ENCODE peak calls at places on chromosomes 4 and X, in seven cellular contexts. One of them, this sample, is unnamed.

GRCh38 chr4:149951501-149951900 is 126.7 kb upstream of the DCLK2 start:
- DNase-seq in endothelial cell: no peak
- DNase-seq in Calu3: no peak
- DNase-seq in nephron progenitor cell: no peak
- DNase-seq in activated CD8-positive, alpha-beta T cell treated with anti-CD3 and anti-CD28 coated beads for 36 hours: no peak
- DNase-seq in A549: no peak
- DNase-seq in HFF-Myc: no peak
- DNase-seq in this sample: no peak

GRCh38 chr4:165464338-165464737 is 85.5 kb downstream of the CPE start:
- DNase-seq in endothelial cell: no peak
- DNase-seq in nephron progenitor cell: no peak
- DNase-seq in A549: no peak
- DNase-seq in Calu3: no peak
- DNase-seq in activated CD8-positive, alpha-beta T cell treated with anti-CD3 and anti-CD28 coated beads for 36 hours: no peak
- DNase-seq in HFF-Myc: no peak
- DNase-seq in this sample: no peak

GRCh38 chr4:73853246-73853704 is at the start of gene PF4V1:
- DNase-seq in activated CD8-positive, alpha-beta T cell treated with anti-CD3 and anti-CD28 coated beads for 36 hours: no peak
- DNase-seq in A549: no peak
- DNase-seq in Calu3: no peak
- DNase-seq in HFF-Myc: no peak
- DNase-seq in endothelial cell: no peak
- DNase-seq in nephron progenitor cell: peak
- DNase-seq in this sample: no peak

GRCh38 chr4:52861879-52862604 is at the start of gene RASL11B:
- DNase-seq in A549: peak
- DNase-seq in HFF-Myc: no peak
- DNase-seq in Calu3: peak
- DNase-seq in endothelial cell: peak
- DNase-seq in nephron progenitor cell: peak
- DNase-seq in activated CD8-positive, alpha-beta T cell treated with anti-CD3 and anti-CD28 coated beads for 36 hours: peak
- DNase-seq in this sample: peak

GRCh38 chr4:124980276-124980752 is 267.8 kb upstream of the ANKRD50 start:
- DNase-seq in activated CD8-positive, alpha-beta T cell treated with anti-CD3 and anti-CD28 coated beads for 36 hours: no peak
- DNase-seq in nephron progenitor cell: no peak
- DNase-seq in endothelial cell: no peak
- DNase-seq in HFF-Myc: no peak
- DNase-seq in A549: no peak
- DNase-seq in Calu3: no peak
- DNase-seq in this sample: no peak

GRCh38 chr4:146192060-146192459 is 16.5 kb downstream of the LSM6 start:
- DNase-seq in endothelial cell: no peak
- DNase-seq in Calu3: no peak
- DNase-seq in A549: peak
- DNase-seq in HFF-Myc: no peak
- DNase-seq in nephron progenitor cell: no peak
- DNase-seq in activated CD8-positive, alpha-beta T cell treated with anti-CD3 and anti-CD28 coated beads for 36 hours: no peak
- DNase-seq in this sample: no peak

GRCh38 chrX:14865201-14865600 is 7.7 kb downstream of the FANCB start:
- DNase-seq in Calu3: no peak
- DNase-seq in endothelial cell: no peak
- DNase-seq in nephron progenitor cell: no peak
- DNase-seq in HFF-Myc: no peak
- DNase-seq in activated CD8-positive, alpha-beta T cell treated with anti-CD3 and anti-CD28 coated beads for 36 hours: no peak
- DNase-seq in A549: no peak
- DNase-seq in this sample: no peak

GRCh38 chr4:6402566-6403399 is 69.6 kb downstream of the PPP2R2C start:
- DNase-seq in HFF-Myc: no peak
- DNase-seq in nephron progenitor cell: no peak
- DNase-seq in Calu3: no peak
- DNase-seq in A549: no peak
- DNase-seq in endothelial cell: no peak
- DNase-seq in activated CD8-positive, alpha-beta T cell treated with anti-CD3 and anti-CD28 coated beads for 36 hours: no peak
- DNase-seq in this sample: no peak

GRCh38 chr4:40183615-40184411 is 13.0 kb upstream of the RHOH start:
- DNase-seq in nephron progenitor cell: no peak
- DNase-seq in endothelial cell: no peak
- DNase-seq in HFF-Myc: no peak
- DNase-seq in Calu3: no peak
- DNase-seq in activated CD8-positive, alpha-beta T cell treated with anti-CD3 and anti-CD28 coated beads for 36 hours: no peak
- DNase-seq in A549: no peak
- DNase-seq in this sample: no peak

GRCh38 chrX:10726647-10727046 is 106.3 kb upstream of the MID1 start:
- DNase-seq in HFF-Myc: no peak
- DNase-seq in endothelial cell: no peak
- DNase-seq in Calu3: no peak
- DNase-seq in A549: no peak
- DNase-seq in activated CD8-positive, alpha-beta T cell treated with anti-CD3 and anti-CD28 coated beads for 36 hours: no peak
- DNase-seq in nephron progenitor cell: no peak
- DNase-seq in this sample: no peak

GRCh38 chrX:76279007-76279406 is 106.1 kb downstream of the PBDC1 start:
- DNase-seq in HFF-Myc: peak
- DNase-seq in nephron progenitor cell: peak
- DNase-seq in activated CD8-positive, alpha-beta T cell treated with anti-CD3 and anti-CD28 coated beads for 36 hours: peak
- DNase-seq in endothelial cell: peak
- DNase-seq in Calu3: peak
- DNase-seq in A549: peak
- DNase-seq in this sample: no peak

GRCh38 chr4:176957353-176958118 is 164.8 kb upstream of the VEGFC start:
- DNase-seq in A549: no peak
- DNase-seq in Calu3: no peak
- DNase-seq in nephron progenitor cell: no peak
- DNase-seq in activated CD8-positive, alpha-beta T cell treated with anti-CD3 and anti-CD28 coated beads for 36 hours: no peak
- DNase-seq in HFF-Myc: no peak
- DNase-seq in endothelial cell: no peak
- DNase-seq in this sample: no peak

GRCh38 chr4:128512767-128513322 is 225.2 kb upstream of the PGRMC2 start:
- DNase-seq in activated CD8-positive, alpha-beta T cell treated with anti-CD3 and anti-CD28 coated beads for 36 hours: no peak
- DNase-seq in HFF-Myc: no peak
- DNase-seq in nephron progenitor cell: no peak
- DNase-seq in Calu3: no peak
- DNase-seq in endothelial cell: no peak
- DNase-seq in A549: no peak
- DNase-seq in this sample: no peak

GRCh38 chr4:2057382-2058065 is 1.6 kb upstream of the NAT8L start:
- DNase-seq in activated CD8-positive, alpha-beta T cell treated with anti-CD3 and anti-CD28 coated beads for 36 hours: no peak
- DNase-seq in HFF-Myc: no peak
- DNase-seq in Calu3: no peak
- DNase-seq in A549: no peak
- DNase-seq in nephron progenitor cell: no peak
- DNase-seq in endothelial cell: no peak
- DNase-seq in this sample: no peak

GRCh38 chr4:81786063-81786763 is 314.5 kb upstream of the RASGEF1B start:
- DNase-seq in nephron progenitor cell: no peak
- DNase-seq in HFF-Myc: no peak
- DNase-seq in A549: no peak
- DNase-seq in activated CD8-positive, alpha-beta T cell treated with anti-CD3 and anti-CD28 coated beads for 36 hours: no peak
- DNase-seq in Calu3: no peak
- DNase-seq in endothelial cell: no peak
- DNase-seq in this sample: no peak

GRCh38 chrX:87572911-87573310 is 55.3 kb downstream of the KLHL4 start:
- DNase-seq in A549: no peak
- DNase-seq in HFF-Myc: no peak
- DNase-seq in nephron progenitor cell: no peak
- DNase-seq in endothelial cell: no peak
- DNase-seq in activated CD8-positive, alpha-beta T cell treated with anti-CD3 and anti-CD28 coated beads for 36 hours: no peak
- DNase-seq in Calu3: no peak
- DNase-seq in this sample: no peak

GRCh38 chr4:41384992-41385391 is 128.3 kb downstream of the UCHL1 start:
- DNase-seq in activated CD8-positive, alpha-beta T cell treated with anti-CD3 and anti-CD28 coated beads for 36 hours: no peak
- DNase-seq in nephron progenitor cell: no peak
- DNase-seq in endothelial cell: peak
- DNase-seq in Calu3: peak
- DNase-seq in HFF-Myc: no peak
- DNase-seq in A549: no peak
- DNase-seq in this sample: peak

GRCh38 chr4:150817017-150817416 is 198.1 kb downstream of the LRBA start:
- DNase-seq in endothelial cell: no peak
- DNase-seq in nephron progenitor cell: no peak
- DNase-seq in Calu3: no peak
- DNase-seq in A549: no peak
- DNase-seq in activated CD8-positive, alpha-beta T cell treated with anti-CD3 and anti-CD28 coated beads for 36 hours: no peak
- DNase-seq in HFF-Myc: no peak
- DNase-seq in this sample: no peak

GRCh38 chrX:38806054-38806389 is 4.8 kb downstream of the MID1IP1 start:
- DNase-seq in endothelial cell: no peak
- DNase-seq in nephron progenitor cell: no peak
- DNase-seq in activated CD8-positive, alpha-beta T cell treated with anti-CD3 and anti-CD28 coated beads for 36 hours: peak
- DNase-seq in A549: no peak
- DNase-seq in Calu3: no peak
- DNase-seq in HFF-Myc: no peak
- DNase-seq in this sample: no peak

GRCh38 chr4:56757270-56757746 is 64.2 kb downstream of the SPINK2 start:
- DNase-seq in A549: no peak
- DNase-seq in nephron progenitor cell: no peak
- DNase-seq in HFF-Myc: peak
- DNase-seq in activated CD8-positive, alpha-beta T cell treated with anti-CD3 and anti-CD28 coated beads for 36 hours: no peak
- DNase-seq in Calu3: no peak
- DNase-seq in endothelial cell: no peak
- DNase-seq in this sample: no peak

GRCh38 chrX:31319586-31319985 is 247.7 kb upstream of the FTHL17 start:
- DNase-seq in A549: no peak
- DNase-seq in HFF-Myc: no peak
- DNase-seq in Calu3: no peak
- DNase-seq in endothelial cell: no peak
- DNase-seq in activated CD8-positive, alpha-beta T cell treated with anti-CD3 and anti-CD28 coated beads for 36 hours: no peak
- DNase-seq in nephron progenitor cell: no peak
- DNase-seq in this sample: no peak

GRCh38 chrX:31318866-31319265 is 247.0 kb upstream of the FTHL17 start:
- DNase-seq in HFF-Myc: no peak
- DNase-seq in A549: no peak
- DNase-seq in Calu3: no peak
- DNase-seq in nephron progenitor cell: no peak
- DNase-seq in endothelial cell: no peak
- DNase-seq in activated CD8-positive, alpha-beta T cell treated with anti-CD3 and anti-CD28 coated beads for 36 hours: no peak
- DNase-seq in this sample: no peak

GRCh38 chrX:31320740-31321139 is 248.9 kb upstream of the FTHL17 start:
- DNase-seq in Calu3: no peak
- DNase-seq in A549: no peak
- DNase-seq in activated CD8-positive, alpha-beta T cell treated with anti-CD3 and anti-CD28 coated beads for 36 hours: no peak
- DNase-seq in HFF-Myc: no peak
- DNase-seq in endothelial cell: no peak
- DNase-seq in nephron progenitor cell: no peak
- DNase-seq in this sample: no peak

GRCh38 chrX:31316340-31316991 is 244.6 kb upstream of the FTHL17 start:
- DNase-seq in activated CD8-positive, alpha-beta T cell treated with anti-CD3 and anti-CD28 coated beads for 36 hours: no peak
- DNase-seq in nephron progenitor cell: no peak
- DNase-seq in Calu3: no peak
- DNase-seq in endothelial cell: no peak
- DNase-seq in HFF-Myc: no peak
- DNase-seq in A549: no peak
- DNase-seq in this sample: no peak

DNA sequence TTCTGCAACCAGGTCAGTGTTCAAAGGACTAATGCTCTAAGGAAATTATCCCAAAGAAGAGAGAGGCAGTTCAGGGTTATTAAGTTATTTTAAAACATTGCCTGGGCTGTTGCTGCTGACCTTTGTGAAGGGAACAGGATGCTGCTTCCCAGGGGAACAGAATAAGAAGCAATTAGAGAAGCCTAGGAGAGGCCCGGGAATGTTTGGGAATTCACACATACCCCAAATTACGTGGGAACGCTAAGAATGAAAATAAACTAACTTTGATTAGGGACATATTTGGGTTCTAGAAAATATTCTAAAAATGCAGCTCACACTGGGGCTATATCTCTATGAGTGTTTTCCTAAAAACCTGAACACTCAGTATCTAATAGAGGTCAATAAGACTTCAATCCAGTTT is 243.1 kb upstream of the FTHL17 start:
- DNase-seq in nephron progenitor cell: no peak
- DNase-seq in HFF-Myc: no peak
- DNase-seq in endothelial cell: no peak
- DNase-seq in A549: no peak
- DNase-seq in Calu3: no peak
- DNase-seq in activated CD8-positive, alpha-beta T cell treated with anti-CD3 and anti-CD28 coated beads for 36 hours: no peak
- DNase-seq in this sample: no peak
- TF ChIP-seq CTCF in nephron progenitor cell: no peak
- TF ChIP-seq CTCF in HFF-Myc: no peak
- TF ChIP-seq CTCF in endothelial cell: no peak
- TF ChIP-seq CTCF in A549: no peak
- TF ChIP-seq CTCF in Calu3: no peak
- TF ChIP-seq CTCF in activated CD8-positive, alpha-beta T cell treated with anti-CD3 and anti-CD28 coated beads for 36 hours: no peak
- TF ChIP-seq CTCF in this sample: no peak

GRCh38 chr4:180028682-180029081 is 2214.5 kb upstream of the TENM3 start:
- DNase-seq in Calu3: peak
- DNase-seq in nephron progenitor cell: peak
- DNase-seq in activated CD8-positive, alpha-beta T cell treated with anti-CD3 and anti-CD28 coated beads for 36 hours: peak
- DNase-seq in A549: peak
- DNase-seq in HFF-Myc: no peak
- DNase-seq in endothelial cell: peak
- DNase-seq in this sample: no peak
- TF ChIP-seq CTCF in Calu3: no peak
- TF ChIP-seq CTCF in nephron progenitor cell: peak
- TF ChIP-seq CTCF in activated CD8-positive, alpha-beta T cell treated with anti-CD3 and anti-CD28 coated beads for 36 hours: no peak
- TF ChIP-seq CTCF in A549: no peak
- TF ChIP-seq CTCF in HFF-Myc: no peak
- TF ChIP-seq CTCF in endothelial cell: peak
- TF ChIP-seq CTCF in this sample: no peak

GRCh38 chrX:8345473-8345872 is 119.2 kb upstream of the VCX3B start:
- DNase-seq in Calu3: no peak
- DNase-seq in activated CD8-positive, alpha-beta T cell treated with anti-CD3 and anti-CD28 coated beads for 36 hours: no peak
- DNase-seq in A549: no peak
- DNase-seq in nephron progenitor cell: no peak
- DNase-seq in endothelial cell: no peak
- DNase-seq in HFF-Myc: no peak
- DNase-seq in this sample: no peak
- TF ChIP-seq CTCF in Calu3: no peak
- TF ChIP-seq CTCF in activated CD8-positive, alpha-beta T cell treated with anti-CD3 and anti-CD28 coated beads for 36 hours: no peak
- TF ChIP-seq CTCF in A549: no peak
- TF ChIP-seq CTCF in nephron progenitor cell: no peak
- TF ChIP-seq CTCF in endothelial cell: no peak
- TF ChIP-seq CTCF in HFF-Myc: no peak
- TF ChIP-seq CTCF in this sample: no peak

GRCh38 chr4:82890913-82891727 is at the start of gene SEC31A:
- DNase-seq in nephron progenitor cell: peak
- DNase-seq in HFF-Myc: peak
- DNase-seq in Calu3: peak
- DNase-seq in activated CD8-positive, alpha-beta T cell treated with anti-CD3 and anti-CD28 coated beads for 36 hours: peak
- DNase-seq in A549: peak
- DNase-seq in endothelial cell: peak
- DNase-seq in this sample: peak
- TF ChIP-seq CTCF in nephron progenitor cell: no peak
- TF ChIP-seq CTCF in HFF-Myc: no peak
- TF ChIP-seq CTCF in Calu3: no peak
- TF ChIP-seq CTCF in activated CD8-positive, alpha-beta T cell treated with anti-CD3 and anti-CD28 coated beads for 36 hours: peak
- TF ChIP-seq CTCF in A549: no peak
- TF ChIP-seq CTCF in endothelial cell: no peak
- TF ChIP-seq CTCF in this sample: peak

GRCh38 chr4:27861381-27861787 is 1000.7 kb downstream of the STIM2 start:
- DNase-seq in activated CD8-positive, alpha-beta T cell treated with anti-CD3 and anti-CD28 coated beads for 36 hours: no peak
- DNase-seq in HFF-Myc: no peak
- DNase-seq in nephron progenitor cell: peak
- DNase-seq in A549: peak
- DNase-seq in Calu3: peak
- DNase-seq in endothelial cell: peak
- DNase-seq in this sample: no peak
- TF ChIP-seq CTCF in activated CD8-positive, alpha-beta T cell treated with anti-CD3 and anti-CD28 coated beads for 36 hours: no peak
- TF ChIP-seq CTCF in HFF-Myc: peak
- TF ChIP-seq CTCF in nephron progenitor cell: peak
- TF ChIP-seq CTCF in A549: peak
- TF ChIP-seq CTCF in Calu3: peak
- TF ChIP-seq CTCF in endothelial cell: no peak
- TF ChIP-seq CTCF in this sample: no peak

GRCh38 chr4:70269674-70270073 is 27.3 kb downstream of the CSN3 start:
- DNase-seq in activated CD8-positive, alpha-beta T cell treated with anti-CD3 and anti-CD28 coated beads for 36 hours: no peak
- DNase-seq in Calu3: no peak
- DNase-seq in A549: peak
- DNase-seq in HFF-Myc: no peak
- DNase-seq in nephron progenitor cell: no peak
- DNase-seq in endothelial cell: no peak
- DNase-seq in this sample: no peak
- TF ChIP-seq CTCF in activated CD8-positive, alpha-beta T cell treated with anti-CD3 and anti-CD28 coated beads for 36 hours: no peak
- TF ChIP-seq CTCF in Calu3: no peak
- TF ChIP-seq CTCF in A549: peak
- TF ChIP-seq CTCF in HFF-Myc: no peak
- TF ChIP-seq CTCF in nephron progenitor cell: no peak
- TF ChIP-seq CTCF in endothelial cell: no peak
- TF ChIP-seq CTCF in this sample: no peak

This sample was measured in uterus.